ENCODE peak calls at places on chromosome 20, in four cellular contexts. S is prostate gland, N is left lung, D is astrocyte. C is an unnamed sample. For H3K27me3, the result is how much of the 10 kb centered on the place peaks cover.

GRCh38 chr20:39627765-39628164 is 665.6 kb downstream of the DHX35 start:
- DNase-seq in D (no peak), N (no peak), S (no peak), C (no peak)

GRCh38 chr20:10856237-10856636 is 182.4 kb upstream of the JAG1 start:
- DNase-seq in D (no peak), S (no peak), N (no peak), C (no peak)

GRCh38 chr20:33373735-33374605 is 27.3 kb downstream of the CDK5RAP1 start:
- DNase-seq in D (peak), S (peak), N (no peak), C (no peak)

GRCh38 chr20:9177278-9177677 is 108.4 kb downstream of the PLCB4 start:
- DNase-seq in N (no peak), S (no peak), D (no peak), C (no peak)

GRCh38 chr20:31638317-31638716 is 605 bp downstream of the COX4I2 start:
- DNase-seq in D (no peak), S (no peak), N (peak), C (no peak)

GRCh38 chr20:10636326-10636818 is 37.4 kb downstream of the JAG1 start:
- DNase-seq in D (peak), S (no peak), N (no peak), C (no peak)

GRCh38 chr20:38674178-38675133 is 49.8 kb upstream of the SLC32A1 start:
- DNase-seq in N (no peak), S (no peak), D (peak), C (no peak)

GRCh38 chr20:6162239-6162638 is 39.4 kb upstream of the FERMT1 start:
- DNase-seq in N (no peak), S (no peak), D (peak), C (peak)

GRCh38 chr20:4195499-4195898 is 180.1 kb upstream of the RNF24 start:
- DNase-seq in N (no peak), S (no peak), D (no peak), C (no peak)

GRCh38 chr20:39394461-39394860 is 432.3 kb downstream of the DHX35 start:
- DNase-seq in N (no peak), D (no peak), S (no peak), C (no peak)

GRCh38 chr20:10185741-10186558 is 32.7 kb upstream of the SNAP25 start:
- DNase-seq in N (no peak), D (no peak), S (peak), C (no peak)

GRCh38 chr20:20480126-20480525 is 112.2 kb downstream of the INSM1 start:
- DNase-seq in N (no peak), S (no peak), D (no peak), C (no peak)

GRCh38 chr20:62216636-62217566 is 3.2 kb downstream of the HRH3 start:
- DNase-seq in N (peak), D (no peak), S (no peak), C (no peak)
- H3K27me3 ChIP-seq in N (under half), D (under half), S (under half), C (half or more)

GRCh38 chr20:47696856-47697255 is 88.4 kb downstream of the SULF2 start:
- DNase-seq in D (no peak), N (no peak), S (no peak), C (no peak)

GRCh38 chr20:47698142-47698541 is 87.1 kb downstream of the SULF2 start:
- DNase-seq in N (no peak), S (no peak), D (no peak), C (no peak)

GRCh38 chr20:47701612-47702011 is 83.7 kb downstream of the SULF2 start:
- DNase-seq in D (peak), S (no peak), N (no peak), C (no peak)

GRCh38 chr20:47700327-47700726 is 85.0 kb downstream of the SULF2 start:
- DNase-seq in D (no peak), N (no peak), S (no peak), C (no peak)

GRCh38 chr20:47699804-47700203 is 85.5 kb downstream of the SULF2 start:
- DNase-seq in N (no peak), S (no peak), D (no peak), C (no peak)
- H3K27ac ChIP-seq in N (no peak), S (no peak), D (no peak), C (no peak)

DNA sequence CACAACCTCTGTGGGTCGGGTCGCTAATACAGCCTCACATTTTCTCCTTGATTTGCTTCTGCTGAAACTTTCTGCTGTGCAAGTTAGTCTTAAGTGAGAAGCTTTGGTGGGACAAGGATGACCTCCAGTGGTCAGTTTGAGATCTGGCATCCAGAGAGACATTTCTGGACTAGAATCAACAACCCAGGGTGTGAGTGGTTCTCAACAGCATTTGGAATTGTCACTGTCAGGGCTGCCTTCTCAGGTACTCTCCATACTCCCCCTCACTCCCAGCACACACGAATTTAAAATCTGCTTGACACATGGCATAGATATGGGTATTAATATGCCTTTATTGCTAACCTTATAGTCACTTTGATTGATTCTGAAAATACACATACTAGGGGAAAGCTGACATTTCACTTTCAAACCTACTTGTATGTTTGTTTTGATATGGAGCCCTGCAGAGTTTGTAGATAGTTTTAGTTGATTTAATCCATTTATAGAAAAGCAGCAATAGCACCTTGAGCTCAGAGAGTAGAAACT is 13.2 kb downstream of the OTOR start:
- DNase-seq in S (peak), N (no peak), D (peak), C (no peak)
- H3K27me3 ChIP-seq in S (under half), N (under half), D (under half), C (under half)

DNA sequence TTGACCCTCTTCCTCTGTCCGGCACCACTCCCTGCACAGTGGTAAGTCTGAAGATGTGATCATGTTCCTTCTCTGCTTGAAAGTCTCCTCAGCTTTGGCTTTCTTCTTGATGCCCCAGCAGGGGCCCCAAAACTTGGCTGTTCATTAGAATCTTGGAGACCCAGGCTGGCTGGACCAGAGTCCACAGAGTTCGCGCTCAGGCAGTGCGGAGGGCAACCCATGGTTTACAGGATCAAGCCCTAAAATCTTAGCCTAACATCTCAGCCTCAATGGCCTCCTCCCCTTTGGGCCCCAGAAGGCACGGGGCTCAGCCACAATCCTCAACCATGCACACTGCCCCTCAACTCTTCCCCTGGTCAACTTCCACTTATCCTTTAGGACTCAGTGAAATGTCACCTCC is 72.9 kb upstream of the GTSF1L start:
- DNase-seq in S (no peak), N (no peak), D (no peak), C (no peak)
- H3K27ac ChIP-seq in S (no peak), N (no peak), D (no peak), C (no peak)

GRCh38 chr20:58971429-58971828 is 9.6 kb upstream of the NELFCD start:
- DNase-seq in D (no peak), N (no peak), S (no peak), C (no peak)

GRCh38 chr20:58973179-58973578 is 7.9 kb upstream of the NELFCD start:
- DNase-seq in S (no peak), N (no peak), D (no peak), C (no peak)

GRCh38 chr20:58969439-58969838 is 11.6 kb upstream of the NELFCD start:
- DNase-seq in D (no peak), S (no peak), N (no peak), C (no peak)

GRCh38 chr20:58967652-58968429 is 13.2 kb upstream of the NELFCD start:
- DNase-seq in S (no peak), D (no peak), N (no peak), C (no peak)

GRCh38 chr20:58970146-58970545 is 10.9 kb upstream of the NELFCD start:
- DNase-seq in D (no peak), N (no peak), S (no peak), C (no peak)
- H3K27me3 ChIP-seq in D (under half), N (under half), S (under half), C (under half)